ENCODE peak calls at places on chromosomes 6 and 20, in four cellular contexts. E is hepatocyte, B is ovary, M is gastrocnemius medialis. Q is an unnamed sample.

GRCh38 chr6:31888281-31889258 is 8.9 kb downstream of the EHMT2 start:
- DNase-seq in E (peak; percentile 46), B (no peak), M (no peak), Q (peak; percentile 50)

GRCh38 chr20:15619816-15620215 is 953.4 kb downstream of the KIF16B start:
- DNase-seq in E (no peak), B (no peak), M (no peak), Q (no peak)

GRCh38 chr6:141265748-141266647 is 866.7 kb upstream of the GJE1 start:
- DNase-seq in E (no peak), B (no peak), M (no peak), Q (peak; percentile 18)

GRCh38 chr6:152952866-152953509 is 29.9 kb downstream of the FBXO5 start:
- DNase-seq in E (peak; percentile 26), B (no peak), M (no peak), Q (peak; percentile 59)

GRCh38 chr6:36934868-36935267 is 19.7 kb upstream of the PI16 start:
- DNase-seq in E (no peak), B (no peak), M (no peak), Q (no peak)

GRCh38 chr6:134060491-134061106 is 8.2 kb upstream of the SLC2A12 start:
- DNase-seq in E (no peak), B (no peak), M (no peak), Q (no peak)

GRCh38 chr20:19440660-19441527 is 228.5 kb downstream of the SLC24A3 start:
- DNase-seq in E (no peak), B (no peak), M (no peak), Q (no peak)

GRCh38 chr6:385614-386013 is 5.9 kb upstream of the IRF4 start:
- DNase-seq in E (no peak), B (no peak), M (no peak), Q (no peak)

GRCh38 chr6:152575621-152576150 is 61.5 kb downstream of the SYNE1 start:
- DNase-seq in E (no peak), B (peak; percentile 36), M (no peak), Q (peak; percentile 73)

GRCh38 chr20:37519508-37520416 is 1.3 kb upstream of the NNAT start:
- DNase-seq in E (no peak), B (no peak), M (no peak), Q (peak; percentile 56)

GRCh38 chr6:79872986-79873385 is 74.4 kb downstream of the ELOVL4 start:
- DNase-seq in E (peak; percentile 62), B (no peak), M (no peak), Q (no peak)

GRCh38 chr6:15359335-15359862 is 113.5 kb downstream of the JARID2 start:
- DNase-seq in E (no peak), B (no peak), M (peak; percentile 55), Q (no peak)

GRCh38 chr6:31979238-31979898 is 2.5 kb upstream of the C4A start:
- DNase-seq in E (no peak), B (no peak), M (no peak), Q (no peak)

GRCh38 chr6:129031051-129031599 is 148.2 kb downstream of the LAMA2 start:
- DNase-seq in E (no peak), B (no peak), M (no peak), Q (peak; percentile 47)

GRCh38 chr6:89270951-89271721 is 44.0 kb downstream of the GABRR2 start:
- DNase-seq in E (no peak), B (no peak), M (no peak), Q (no peak)

GRCh38 chr20:47358672-47359532 is 2.4 kb upstream of the ZMYND8 start:
- DNase-seq in E (peak; percentile 92), B (peak; percentile 74), M (peak; percentile 88), Q (no peak)

GRCh38 chr6:166419268-166419667 is 36.5 kb upstream of the MPC1 start:
- DNase-seq in E (no peak), B (no peak), M (no peak), Q (no peak)

GRCh38 chr6:13101409-13101808 is 226.9 kb downstream of the TBC1D7 start:
- DNase-seq in E (no peak), B (no peak), M (no peak), Q (no peak)

GRCh38 chr6:38283734-38284362 is 355.9 kb downstream of the BTBD9 start:
- DNase-seq in E (no peak), B (no peak), M (no peak), Q (no peak)

GRCh38 chr20:23164176-23164601 is 78.1 kb upstream of the CD93 start:
- DNase-seq in E (peak; percentile 72), B (peak; percentile 56), M (no peak), Q (no peak)

GRCh38 chr6:145836170-145836569 is 21.6 kb upstream of the FBXO30 start:
- DNase-seq in E (no peak), B (no peak), M (peak; percentile 45), Q (peak; percentile 26)

GRCh38 chr6:28769626-28770402 is 154.0 kb downstream of the TRIM27 start:
- DNase-seq in E (peak; percentile 58), B (no peak), M (no peak), Q (peak; percentile 51)

GRCh38 chr20:40741507-40742106 is 52.6 kb upstream of the MAFB start:
- DNase-seq in E (peak; percentile 53), B (no peak), M (no peak), Q (peak; percentile 62)

GRCh38 chr6:127514396-127515227 is 4.5 kb downstream of the MTCL3 start:
- DNase-seq in E (peak; percentile 42), B (peak; percentile 13), M (no peak), Q (peak; percentile 77)

GRCh38 chr6:19945843-19946358 is 108.7 kb downstream of the ID4 start:
- DNase-seq in E (no peak), B (no peak), M (no peak), Q (no peak)

GRCh38 chr20:11278461-11278860 is 604.7 kb upstream of the JAG1 start:
- DNase-seq in E (no peak), B (no peak), M (no peak), Q (no peak)

GRCh38 chr6:47633141-47633540 is 65.2 kb upstream of the ADGRF4 start:
- DNase-seq in E (peak; percentile 15), B (no peak), M (no peak), Q (peak; percentile 53)

GRCh38 chr20:63151554-63152321 is 64.2 kb downstream of the YTHDF1 start:
- DNase-seq in E (no peak), B (no peak), M (no peak), Q (no peak)

GRCh38 chr20:63150911-63151531 is 64.9 kb downstream of the YTHDF1 start:
- DNase-seq in E (no peak), B (no peak), M (no peak), Q (no peak)

GRCh38 chr20:63148696-63149095 is 67.2 kb downstream of the YTHDF1 start:
- DNase-seq in E (no peak), B (no peak), M (no peak), Q (no peak)

GRCh38 chr20:63150391-63150898 is 65.5 kb downstream of the YTHDF1 start:
- DNase-seq in E (no peak), B (no peak), M (no peak), Q (no peak)

GRCh38 chr20:63149531-63150207 is 66.3 kb downstream of the YTHDF1 start:
- DNase-seq in E (no peak), B (no peak), M (no peak), Q (no peak)
- H3K27me3 ChIP-seq in E (peaks cover 11% of the 10 kb centered on the region), B (no peaks in the 10 kb centered on the region), M (peaks cover 77% of the 10 kb centered on the region), Q (peaks cover 81% of the 10 kb centered on the region)

GRCh38 chr6:43211960-43212359 is 17.3 kb downstream of the DNPH1 start:
- DNase-seq in E (no peak), B (no peak), M (no peak), Q (no peak)
- H3K27me3 ChIP-seq in E (no peaks in the 10 kb centered on the region), B (no peaks in the 10 kb centered on the region), M (no peaks in the 10 kb centered on the region), Q (no peaks in the 10 kb centered on the region)

DNA sequence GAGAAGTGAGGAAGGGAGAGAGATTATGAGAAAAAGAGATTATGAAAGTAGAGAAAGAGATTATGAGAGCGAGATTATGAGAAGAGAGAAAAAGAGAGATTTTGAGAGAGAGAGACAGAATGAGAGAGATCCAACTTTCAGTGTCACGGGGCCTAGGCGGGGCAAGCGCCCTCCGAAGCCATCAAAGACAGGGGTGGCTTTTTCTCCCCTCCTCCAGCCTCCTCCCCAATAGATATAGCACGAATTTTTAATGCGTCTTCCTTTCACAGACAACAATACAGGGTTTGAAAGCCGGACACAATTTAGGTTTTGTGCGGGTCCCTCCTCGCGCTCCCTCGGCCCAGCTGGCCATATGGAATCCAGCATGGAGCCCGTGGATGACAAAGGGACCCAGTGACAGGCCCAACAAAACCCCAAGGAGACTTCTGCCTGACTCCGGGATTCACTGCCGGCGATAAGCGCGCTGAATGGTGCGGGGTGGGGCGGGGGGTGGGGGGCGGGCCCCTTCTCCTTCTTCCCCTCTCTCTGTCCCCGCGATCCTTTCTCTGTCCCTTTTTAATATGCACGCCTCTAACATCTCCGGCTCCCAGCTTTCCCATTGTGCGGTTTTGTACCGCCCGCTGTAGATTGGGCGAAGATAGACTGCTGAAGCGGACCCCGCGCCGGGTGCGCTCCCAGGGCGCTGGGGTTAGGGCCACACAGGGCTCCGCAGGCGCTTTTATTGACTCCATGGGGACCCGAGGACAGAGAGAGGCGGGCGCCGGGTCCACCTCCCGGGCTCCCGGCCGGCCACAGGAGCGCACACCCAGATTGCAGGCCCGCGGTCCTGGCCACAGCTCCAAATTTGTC is 5.4 kb downstream of the NKX2-2 start:
- DNase-seq in E (no peak), B (no peak), M (no peak), Q (peak; percentile 32)
- H3K27me3 ChIP-seq in E (peaks cover 97% of the 10 kb centered on the region), B (peaks cover 3% of the 10 kb centered on the region), M (peaks cover 100% of the 10 kb centered on the region), Q (no peaks in the 10 kb centered on the region)

GRCh38 chr20:60804240-60804917 is 447.7 kb upstream of the CDH4 start:
- DNase-seq in E (no peak), B (no peak), M (no peak), Q (no peak)

GRCh38 chr20:60808003-60808402 is 444.1 kb upstream of the CDH4 start:
- DNase-seq in E (no peak), B (no peak), M (no peak), Q (no peak)

GRCh38 chr20:60808701-60809100 is 443.4 kb upstream of the CDH4 start:
- DNase-seq in E (no peak), B (no peak), M (no peak), Q (no peak)

GRCh38 chr20:60804918-60805631 is 447.0 kb upstream of the CDH4 start:
- DNase-seq in E (no peak), B (no peak), M (no peak), Q (peak; percentile 5)

GRCh38 chr20:60806824-60807223 is 445.2 kb upstream of the CDH4 start:
- DNase-seq in E (no peak), B (no peak), M (no peak), Q (no peak)
- H3K27me3 ChIP-seq in E (no peaks in the 10 kb centered on the region), B (no peaks in the 10 kb centered on the region), M (no peaks in the 10 kb centered on the region), Q (peaks cover 3% of the 10 kb centered on the region)

GRCh38 chr20:56899495-56899894 is 270.4 kb downstream of the TFAP2C start:
- DNase-seq in E (no peak), B (no peak), M (no peak), Q (no peak)

GRCh38 chr20:56900252-56900651 is 271.1 kb downstream of the TFAP2C start:
- DNase-seq in E (no peak), B (no peak), M (no peak), Q (no peak)

GRCh38 chr20:56897318-56897962 is 268.3 kb downstream of the TFAP2C start:
- DNase-seq in E (no peak), B (no peak), M (no peak), Q (no peak)

GRCh38 chr20:56893206-56893605 is 264.1 kb downstream of the TFAP2C start:
- DNase-seq in E (peak; percentile 23), B (no peak), M (no peak), Q (no peak)

DNA sequence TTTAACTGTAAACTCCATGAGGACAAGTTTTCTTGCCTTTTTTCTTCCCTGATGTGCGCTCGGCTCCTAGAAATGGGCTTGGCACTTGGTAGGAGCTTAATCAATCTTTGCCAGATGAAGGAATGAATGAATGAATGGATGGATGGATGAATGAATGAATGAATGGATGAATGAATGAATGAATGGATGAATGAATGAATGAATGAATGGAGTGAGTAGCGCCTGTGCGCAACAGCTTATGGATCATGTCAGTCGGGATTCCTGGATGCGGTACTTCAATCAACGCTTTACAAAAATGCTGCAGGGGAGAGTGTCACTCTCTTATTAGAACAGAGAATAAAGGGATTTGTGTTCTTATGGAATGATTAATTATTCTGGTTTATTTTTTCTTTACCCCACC is 267.3 kb downstream of the TFAP2C start:
- DNase-seq in E (no peak), B (no peak), M (no peak), Q (no peak)
- H3K27me3 ChIP-seq in E (peaks cover 9% of the 10 kb centered on the region), B (no peaks in the 10 kb centered on the region), M (no peaks in the 10 kb centered on the region), Q (peaks cover 3% of the 10 kb centered on the region)

Q was measured in A673.